ENCODE peak calls at places on chromosomes 12 and 14, in eight cellular contexts. L, A, J, B, M, D, R and W are unnamed samples.

GRCh38 chr12:76866146-76866545 is 12.7 kb downstream of the CSRP2 start:
- DNase-seq in J (no peak), B (no peak), M (no peak), L (no peak), A (no peak), R (no peak), D (no peak), W (no peak)

GRCh38 chr14:38210168-38210567 is 2.5 kb downstream of the SSTR1 start:
- DNase-seq in J (no peak), R (no peak), M (peak), D (no peak), B (no peak), L (no peak), A (no peak), W (no peak)

GRCh38 chr14:88463318-88463717 is 77.9 kb downstream of the SPATA7 start:
- DNase-seq in A (peak), J (no peak), R (peak), B (no peak), L (no peak), D (no peak), M (peak), W (no peak)

GRCh38 chr14:105120056-105120455 is 48.5 kb downstream of the JAG2 start:
- DNase-seq in J (no peak), B (no peak), D (no peak), M (peak), L (no peak), R (no peak), A (no peak), W (no peak)

GRCh38 chr14:104919993-104920315 is 4.7 kb upstream of the PLD4 start:
- DNase-seq in A (no peak), L (no peak), B (no peak), R (no peak), J (no peak), D (no peak), M (no peak), W (no peak)

GRCh38 chr12:20030847-20031246 is 337.5 kb upstream of the PDE3A start:
- DNase-seq in D (peak), R (no peak), L (no peak), M (no peak), A (no peak), J (no peak), B (no peak), W (no peak)

GRCh38 chr12:57614948-57615500 is 3.8 kb downstream of the ARHGEF25 start:
- DNase-seq in M (no peak), J (no peak), B (no peak), R (no peak), L (no peak), A (no peak), D (no peak), W (no peak)

GRCh38 chr12:103538397-103538796 is 42.6 kb upstream of the C12orf42 start:
- DNase-seq in D (no peak), M (peak), J (no peak), L (no peak), B (no peak), R (no peak), A (no peak), W (no peak)

DNA sequence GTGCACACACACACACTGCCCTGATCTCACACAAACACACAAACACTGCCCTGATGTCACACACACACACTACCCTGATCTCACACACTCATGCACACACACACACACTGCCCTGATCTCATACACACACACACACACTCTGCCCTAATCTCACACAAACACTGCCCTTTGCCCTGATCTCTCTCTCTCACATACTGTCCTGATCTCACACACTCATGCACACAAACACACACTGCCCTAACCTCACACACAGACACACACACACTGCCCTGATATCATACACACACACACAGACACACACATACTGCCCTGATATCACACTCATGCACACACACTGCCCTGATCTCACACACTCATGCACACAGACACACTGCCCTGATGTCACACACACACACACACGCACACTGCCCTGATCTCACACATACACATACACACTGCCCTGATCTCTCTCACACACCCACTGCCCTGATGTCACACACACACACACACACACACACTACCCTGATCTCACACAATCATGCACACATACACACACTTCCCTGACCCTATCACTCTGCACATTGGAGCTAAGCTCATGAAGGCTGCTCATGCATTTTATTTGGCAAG is 97.6 kb upstream of the DIO3 start:
- DNase-seq in B (no peak), L (no peak), D (no peak), R (no peak), J (no peak), A (no peak), M (no peak), W (peak)
- TF ChIP-seq CTCF in B (no peak), L (no peak), D (no peak), R (no peak), J (no peak), A (no peak), M (no peak), W (no peak)

GRCh38 chr12:82517808-82518207 is 159.5 kb downstream of the METTL25 start:
- DNase-seq in M (no peak), B (no peak), A (no peak), R (no peak), L (no peak), D (no peak), J (peak), W (no peak)

GRCh38 chr12:82522762-82523161 is 163.9 kb upstream of the TMTC2 start:
- DNase-seq in D (peak), A (no peak), R (no peak), J (no peak), B (no peak), M (no peak), L (no peak), W (no peak)

GRCh38 chr12:82522285-82522684 is 164.0 kb downstream of the METTL25 start:
- DNase-seq in R (no peak), L (no peak), D (no peak), J (no peak), M (no peak), A (no peak), B (no peak), W (no peak)

GRCh38 chr12:82519508-82519907 is 161.2 kb downstream of the METTL25 start:
- DNase-seq in B (no peak), M (no peak), J (no peak), D (no peak), A (no peak), L (no peak), R (no peak), W (no peak)

DNA sequence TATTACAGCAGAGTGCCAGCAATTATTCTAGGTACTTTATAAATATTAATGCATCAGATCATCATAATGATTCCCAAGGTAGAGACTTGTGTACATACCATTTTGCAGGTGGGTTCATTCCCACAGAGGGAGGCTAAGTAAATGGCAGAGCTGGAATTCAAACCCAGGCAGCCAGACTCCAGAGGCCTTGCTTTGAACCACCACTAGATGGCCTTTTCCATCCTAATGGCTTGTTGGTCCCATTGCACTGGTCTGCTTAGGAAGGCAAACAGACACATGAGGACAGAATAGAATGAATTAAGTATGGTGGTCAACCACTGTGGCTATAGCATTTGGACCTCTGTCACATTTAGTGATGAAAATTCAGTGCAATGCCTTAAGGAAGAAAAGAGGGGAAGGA is 158.7 kb downstream of the METTL25 start:
- DNase-seq in B (peak), D (peak), M (no peak), J (peak), L (no peak), R (no peak), A (no peak), W (no peak)
- TF ChIP-seq CTCF in B (peak), D (no peak), M (peak), J (peak), L (no peak), R (peak), A (peak), W (no peak)

DNA sequence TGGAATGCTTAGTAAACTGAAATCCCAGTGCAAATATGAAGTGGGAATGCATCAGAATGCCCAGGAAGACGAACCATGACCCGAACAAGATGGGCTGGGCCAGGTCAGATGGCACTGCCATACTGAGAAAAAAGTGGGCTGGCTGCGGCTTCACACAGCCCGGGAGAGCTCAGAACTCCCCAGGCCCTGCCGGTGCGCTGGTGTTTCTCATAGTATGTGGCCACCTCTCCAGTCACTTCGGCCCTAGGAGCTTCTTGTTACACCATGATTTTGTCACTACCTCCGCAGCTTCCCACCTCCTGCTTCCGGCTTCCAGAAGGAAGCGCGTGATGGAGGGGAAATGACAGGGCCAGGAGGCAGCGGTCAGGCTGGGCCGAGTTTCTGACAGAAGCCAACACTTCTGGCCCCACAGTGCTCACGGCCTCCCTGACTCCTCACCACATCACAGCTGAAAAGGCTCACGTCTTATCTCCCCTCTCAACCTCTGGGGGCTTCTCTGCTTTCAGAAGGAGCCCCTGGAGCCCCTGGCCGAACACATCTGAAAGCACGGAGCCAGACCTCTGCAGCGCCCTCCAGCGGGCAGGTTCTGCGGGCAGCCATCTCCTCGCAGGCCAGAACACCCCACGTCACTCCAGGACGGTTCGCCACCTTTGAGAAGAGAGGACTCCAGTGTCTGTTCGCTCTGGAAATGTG is 30.7 kb downstream of the DAD1 start:
- DNase-seq in L (peak), D (no peak), A (no peak), B (peak), J (peak), M (no peak), R (no peak), W (no peak)
- TF ChIP-seq CTCF in L (peak), D (no peak), A (peak), B (no peak), J (peak), M (no peak), R (no peak), W (no peak)

GRCh38 chr12:100200450-100201181 is at the start of gene ACTR6:
- DNase-seq in J (peak), M (peak), B (peak), L (peak), D (peak), R (peak), A (peak), W (peak)
- TF ChIP-seq CTCF in J (no peak), M (no peak), B (no peak), L (no peak), D (no peak), R (no peak), A (peak), W (no peak)

GRCh38 chr12:116389990-116390655 is 112.6 kb upstream of the MED13L start:
- DNase-seq in L (no peak), R (peak), J (no peak), A (no peak), M (peak), D (no peak), B (no peak), W (no peak)
- TF ChIP-seq CTCF in L (no peak), R (no peak), J (no peak), A (peak), M (no peak), D (no peak), B (no peak), W (no peak)